ENCODE peak calls at places on chromosome 7, in ten cellular contexts. One of them, this sample, is unnamed.

GRCh38 chr7:79287976-79288375 is 165.5 kb downstream of the MAGI2 start:
- DNase-seq in central memory CD8-positive, alpha-beta T cell: no peak
- DNase-seq in B cell: no peak
- DNase-seq in NCI-H1092: no peak
- DNase-seq in Right ventricle myocardium superior: no peak
- DNase-seq in mammary epithelial cell: no peak
- DNase-seq in activated naive CD8-positive, alpha-beta T cell treated with anti-CD3 and anti-CD28 coated beads, Interleukin-2, amount 10 ng/mL, durations not matched to agents 7 days and 5 days: no peak
- DNase-seq in HFF-Myc: no peak
- DNase-seq in PC-9: no peak
- DNase-seq in NCI-H460: no peak
- DNase-seq in this sample: no peak

GRCh38 chr7:121456785-121457359 is 60.8 kb upstream of the FAM3C start:
- DNase-seq in central memory CD8-positive, alpha-beta T cell: no peak
- DNase-seq in B cell: no peak
- DNase-seq in NCI-H1092: no peak
- DNase-seq in Right ventricle myocardium superior: no peak
- DNase-seq in mammary epithelial cell: no peak
- DNase-seq in activated naive CD8-positive, alpha-beta T cell treated with anti-CD3 and anti-CD28 coated beads, Interleukin-2, amount 10 ng/mL, durations not matched to agents 7 days and 5 days: no peak
- DNase-seq in HFF-Myc: no peak
- DNase-seq in PC-9: no peak
- DNase-seq in NCI-H460: no peak
- DNase-seq in this sample: no peak

GRCh38 chr7:139675127-139676110 is 102.4 kb downstream of the HIPK2 start:
- DNase-seq in central memory CD8-positive, alpha-beta T cell: no peak
- DNase-seq in B cell: no peak
- DNase-seq in NCI-H1092: no peak
- DNase-seq in Right ventricle myocardium superior: no peak
- DNase-seq in mammary epithelial cell: no peak
- DNase-seq in activated naive CD8-positive, alpha-beta T cell treated with anti-CD3 and anti-CD28 coated beads, Interleukin-2, amount 10 ng/mL, durations not matched to agents 7 days and 5 days: no peak
- DNase-seq in HFF-Myc: no peak
- DNase-seq in PC-9: no peak
- DNase-seq in NCI-H460: no peak
- DNase-seq in this sample: peak; percentile 22

GRCh38 chr7:120207037-120207436 is 65.9 kb upstream of the KCND2 start:
- DNase-seq in central memory CD8-positive, alpha-beta T cell: no peak
- DNase-seq in B cell: no peak
- DNase-seq in NCI-H1092: no peak
- DNase-seq in Right ventricle myocardium superior: no peak
- DNase-seq in mammary epithelial cell: no peak
- DNase-seq in activated naive CD8-positive, alpha-beta T cell treated with anti-CD3 and anti-CD28 coated beads, Interleukin-2, amount 10 ng/mL, durations not matched to agents 7 days and 5 days: no peak
- DNase-seq in HFF-Myc: no peak
- DNase-seq in PC-9: no peak
- DNase-seq in NCI-H460: no peak
- DNase-seq in this sample: no peak

GRCh38 chr7:124765401-124766352 is at the start of gene GPR37:
- DNase-seq in central memory CD8-positive, alpha-beta T cell: no peak
- DNase-seq in B cell: no peak
- DNase-seq in NCI-H1092: no peak
- DNase-seq in Right ventricle myocardium superior: peak; percentile 57
- DNase-seq in mammary epithelial cell: peak; percentile 83
- DNase-seq in activated naive CD8-positive, alpha-beta T cell treated with anti-CD3 and anti-CD28 coated beads, Interleukin-2, amount 10 ng/mL, durations not matched to agents 7 days and 5 days: peak; percentile 44
- DNase-seq in HFF-Myc: peak; percentile 12
- DNase-seq in PC-9: peak; percentile 63
- DNase-seq in NCI-H460: peak; percentile 74
- DNase-seq in this sample: peak; percentile 77

GRCh38 chr7:16422917-16423316 is 1.6 kb upstream of the CRPPA start:
- DNase-seq in central memory CD8-positive, alpha-beta T cell: no peak
- DNase-seq in B cell: no peak
- DNase-seq in NCI-H1092: no peak
- DNase-seq in Right ventricle myocardium superior: no peak
- DNase-seq in mammary epithelial cell: no peak
- DNase-seq in activated naive CD8-positive, alpha-beta T cell treated with anti-CD3 and anti-CD28 coated beads, Interleukin-2, amount 10 ng/mL, durations not matched to agents 7 days and 5 days: no peak
- DNase-seq in HFF-Myc: no peak
- DNase-seq in PC-9: no peak
- DNase-seq in NCI-H460: no peak
- DNase-seq in this sample: no peak

GRCh38 chr7:49174396-49174795 is 250.0 kb downstream of the CDC14C start:
- DNase-seq in central memory CD8-positive, alpha-beta T cell: no peak
- DNase-seq in B cell: no peak
- DNase-seq in NCI-H1092: no peak
- DNase-seq in Right ventricle myocardium superior: no peak
- DNase-seq in mammary epithelial cell: peak; percentile 50
- DNase-seq in activated naive CD8-positive, alpha-beta T cell treated with anti-CD3 and anti-CD28 coated beads, Interleukin-2, amount 10 ng/mL, durations not matched to agents 7 days and 5 days: no peak
- DNase-seq in HFF-Myc: no peak
- DNase-seq in PC-9: peak; percentile 56
- DNase-seq in NCI-H460: no peak
- DNase-seq in this sample: no peak

GRCh38 chr7:152152267-152152666 is 126.8 kb downstream of the GALNT11 start:
- DNase-seq in central memory CD8-positive, alpha-beta T cell: no peak
- DNase-seq in B cell: no peak
- DNase-seq in NCI-H1092: no peak
- DNase-seq in Right ventricle myocardium superior: no peak
- DNase-seq in mammary epithelial cell: no peak
- DNase-seq in activated naive CD8-positive, alpha-beta T cell treated with anti-CD3 and anti-CD28 coated beads, Interleukin-2, amount 10 ng/mL, durations not matched to agents 7 days and 5 days: no peak
- DNase-seq in HFF-Myc: no peak
- DNase-seq in PC-9: no peak
- DNase-seq in NCI-H460: no peak
- DNase-seq in this sample: no peak

GRCh38 chr7:33757050-33757449 is 148.3 kb upstream of the BMPER start:
- DNase-seq in central memory CD8-positive, alpha-beta T cell: no peak
- DNase-seq in B cell: no peak
- DNase-seq in NCI-H1092: no peak
- DNase-seq in Right ventricle myocardium superior: peak; percentile 42
- DNase-seq in mammary epithelial cell: no peak
- DNase-seq in activated naive CD8-positive, alpha-beta T cell treated with anti-CD3 and anti-CD28 coated beads, Interleukin-2, amount 10 ng/mL, durations not matched to agents 7 days and 5 days: no peak
- DNase-seq in HFF-Myc: no peak
- DNase-seq in PC-9: no peak
- DNase-seq in NCI-H460: no peak
- DNase-seq in this sample: no peak

GRCh38 chr7:117774943-117775342 is 98.3 kb downstream of the CTTNBP2 start:
- DNase-seq in central memory CD8-positive, alpha-beta T cell: no peak
- DNase-seq in B cell: no peak
- DNase-seq in NCI-H1092: no peak
- DNase-seq in Right ventricle myocardium superior: no peak
- DNase-seq in mammary epithelial cell: no peak
- DNase-seq in activated naive CD8-positive, alpha-beta T cell treated with anti-CD3 and anti-CD28 coated beads, Interleukin-2, amount 10 ng/mL, durations not matched to agents 7 days and 5 days: no peak
- DNase-seq in HFF-Myc: no peak
- DNase-seq in PC-9: no peak
- DNase-seq in NCI-H460: no peak
- DNase-seq in this sample: no peak

GRCh38 chr7:29935111-29935510 is 54.5 kb downstream of the SCRN1 start:
- DNase-seq in central memory CD8-positive, alpha-beta T cell: no peak
- DNase-seq in B cell: no peak
- DNase-seq in NCI-H1092: no peak
- DNase-seq in Right ventricle myocardium superior: no peak
- DNase-seq in mammary epithelial cell: no peak
- DNase-seq in activated naive CD8-positive, alpha-beta T cell treated with anti-CD3 and anti-CD28 coated beads, Interleukin-2, amount 10 ng/mL, durations not matched to agents 7 days and 5 days: no peak
- DNase-seq in HFF-Myc: no peak
- DNase-seq in PC-9: peak; percentile 69
- DNase-seq in NCI-H460: no peak
- DNase-seq in this sample: no peak

GRCh38 chr7:16244469-16244868 is 176.9 kb downstream of the CRPPA start:
- DNase-seq in central memory CD8-positive, alpha-beta T cell: no peak
- DNase-seq in B cell: no peak
- DNase-seq in NCI-H1092: no peak
- DNase-seq in Right ventricle myocardium superior: no peak
- DNase-seq in mammary epithelial cell: no peak
- DNase-seq in activated naive CD8-positive, alpha-beta T cell treated with anti-CD3 and anti-CD28 coated beads, Interleukin-2, amount 10 ng/mL, durations not matched to agents 7 days and 5 days: no peak
- DNase-seq in HFF-Myc: no peak
- DNase-seq in PC-9: no peak
- DNase-seq in NCI-H460: no peak
- DNase-seq in this sample: no peak

GRCh38 chr7:135168489-135169140 is 1.9 kb downstream of the CYREN start:
- DNase-seq in central memory CD8-positive, alpha-beta T cell: no peak
- DNase-seq in B cell: no peak
- DNase-seq in NCI-H1092: no peak
- DNase-seq in Right ventricle myocardium superior: no peak
- DNase-seq in mammary epithelial cell: no peak
- DNase-seq in activated naive CD8-positive, alpha-beta T cell treated with anti-CD3 and anti-CD28 coated beads, Interleukin-2, amount 10 ng/mL, durations not matched to agents 7 days and 5 days: no peak
- DNase-seq in HFF-Myc: no peak
- DNase-seq in PC-9: no peak
- DNase-seq in NCI-H460: no peak
- DNase-seq in this sample: no peak

GRCh38 chr7:47534322-47535032 is 47.4 kb downstream of the TNS3 start:
- DNase-seq in central memory CD8-positive, alpha-beta T cell: no peak
- DNase-seq in B cell: no peak
- DNase-seq in NCI-H1092: no peak
- DNase-seq in Right ventricle myocardium superior: no peak
- DNase-seq in mammary epithelial cell: peak; percentile 50
- DNase-seq in activated naive CD8-positive, alpha-beta T cell treated with anti-CD3 and anti-CD28 coated beads, Interleukin-2, amount 10 ng/mL, durations not matched to agents 7 days and 5 days: no peak
- DNase-seq in HFF-Myc: no peak
- DNase-seq in PC-9: peak; percentile 89
- DNase-seq in NCI-H460: no peak
- DNase-seq in this sample: no peak

GRCh38 chr7:123537026-123537642 is 2.7 kb upstream of the IQUB start:
- DNase-seq in central memory CD8-positive, alpha-beta T cell: no peak
- DNase-seq in B cell: no peak
- DNase-seq in NCI-H1092: no peak
- DNase-seq in Right ventricle myocardium superior: no peak
- DNase-seq in mammary epithelial cell: peak; percentile 6
- DNase-seq in activated naive CD8-positive, alpha-beta T cell treated with anti-CD3 and anti-CD28 coated beads, Interleukin-2, amount 10 ng/mL, durations not matched to agents 7 days and 5 days: no peak
- DNase-seq in HFF-Myc: no peak
- DNase-seq in PC-9: peak; percentile 48
- DNase-seq in NCI-H460: no peak
- DNase-seq in this sample: no peak

GRCh38 chr7:45347804-45348203 is 190.2 kb downstream of the RAMP3 start:
- DNase-seq in central memory CD8-positive, alpha-beta T cell: no peak
- DNase-seq in B cell: no peak
- DNase-seq in NCI-H1092: no peak
- DNase-seq in Right ventricle myocardium superior: no peak
- DNase-seq in mammary epithelial cell: peak; percentile 65
- DNase-seq in activated naive CD8-positive, alpha-beta T cell treated with anti-CD3 and anti-CD28 coated beads, Interleukin-2, amount 10 ng/mL, durations not matched to agents 7 days and 5 days: no peak
- DNase-seq in HFF-Myc: peak; percentile 70
- DNase-seq in PC-9: no peak
- DNase-seq in NCI-H460: no peak
- DNase-seq in this sample: no peak

GRCh38 chr7:142587578-142588191 is 161.6 kb upstream of the PRSS1 start:
- DNase-seq in central memory CD8-positive, alpha-beta T cell: no peak
- DNase-seq in B cell: no peak
- DNase-seq in NCI-H1092: no peak
- DNase-seq in Right ventricle myocardium superior: no peak
- DNase-seq in mammary epithelial cell: peak; percentile 68
- DNase-seq in activated naive CD8-positive, alpha-beta T cell treated with anti-CD3 and anti-CD28 coated beads, Interleukin-2, amount 10 ng/mL, durations not matched to agents 7 days and 5 days: no peak
- DNase-seq in HFF-Myc: no peak
- DNase-seq in PC-9: peak; percentile 77
- DNase-seq in NCI-H460: peak; percentile 84
- DNase-seq in this sample: peak; percentile 77

GRCh38 chr7:35556532-35557471 is 138.1 kb downstream of the HERPUD2 start:
- DNase-seq in central memory CD8-positive, alpha-beta T cell: no peak
- DNase-seq in B cell: no peak
- DNase-seq in NCI-H1092: no peak
- DNase-seq in Right ventricle myocardium superior: no peak
- DNase-seq in mammary epithelial cell: no peak
- DNase-seq in activated naive CD8-positive, alpha-beta T cell treated with anti-CD3 and anti-CD28 coated beads, Interleukin-2, amount 10 ng/mL, durations not matched to agents 7 days and 5 days: no peak
- DNase-seq in HFF-Myc: no peak
- DNase-seq in PC-9: no peak
- DNase-seq in NCI-H460: no peak
- DNase-seq in this sample: no peak

GRCh38 chr7:47040795-47041194 is 541.1 kb downstream of the TNS3 start:
- DNase-seq in central memory CD8-positive, alpha-beta T cell: no peak
- DNase-seq in B cell: no peak
- DNase-seq in NCI-H1092: no peak
- DNase-seq in Right ventricle myocardium superior: no peak
- DNase-seq in mammary epithelial cell: no peak
- DNase-seq in activated naive CD8-positive, alpha-beta T cell treated with anti-CD3 and anti-CD28 coated beads, Interleukin-2, amount 10 ng/mL, durations not matched to agents 7 days and 5 days: no peak
- DNase-seq in HFF-Myc: no peak
- DNase-seq in PC-9: no peak
- DNase-seq in NCI-H460: no peak
- DNase-seq in this sample: no peak

GRCh38 chr7:36357054-36357453 is 32.6 kb upstream of the ANLN start:
- DNase-seq in central memory CD8-positive, alpha-beta T cell: no peak
- DNase-seq in B cell: no peak
- DNase-seq in NCI-H1092: no peak
- DNase-seq in Right ventricle myocardium superior: no peak
- DNase-seq in mammary epithelial cell: no peak
- DNase-seq in activated naive CD8-positive, alpha-beta T cell treated with anti-CD3 and anti-CD28 coated beads, Interleukin-2, amount 10 ng/mL, durations not matched to agents 7 days and 5 days: no peak
- DNase-seq in HFF-Myc: no peak
- DNase-seq in PC-9: no peak
- DNase-seq in NCI-H460: no peak
- DNase-seq in this sample: no peak

GRCh38 chr7:13257661-13258060 is 570.2 kb downstream of the ARL4A start:
- DNase-seq in central memory CD8-positive, alpha-beta T cell: no peak
- DNase-seq in B cell: no peak
- DNase-seq in NCI-H1092: no peak
- DNase-seq in Right ventricle myocardium superior: no peak
- DNase-seq in mammary epithelial cell: no peak
- DNase-seq in activated naive CD8-positive, alpha-beta T cell treated with anti-CD3 and anti-CD28 coated beads, Interleukin-2, amount 10 ng/mL, durations not matched to agents 7 days and 5 days: no peak
- DNase-seq in HFF-Myc: no peak
- DNase-seq in PC-9: peak; percentile 6
- DNase-seq in NCI-H460: no peak
- DNase-seq in this sample: no peak

GRCh38 chr7:133112335-133112734 is 30.4 kb upstream of the CHCHD3 start:
- DNase-seq in central memory CD8-positive, alpha-beta T cell: no peak
- DNase-seq in B cell: no peak
- DNase-seq in NCI-H1092: no peak
- DNase-seq in Right ventricle myocardium superior: no peak
- DNase-seq in mammary epithelial cell: no peak
- DNase-seq in activated naive CD8-positive, alpha-beta T cell treated with anti-CD3 and anti-CD28 coated beads, Interleukin-2, amount 10 ng/mL, durations not matched to agents 7 days and 5 days: no peak
- DNase-seq in HFF-Myc: no peak
- DNase-seq in PC-9: no peak
- DNase-seq in NCI-H460: no peak
- DNase-seq in this sample: no peak

GRCh38 chr7:40644454-40645188 is 509.8 kb downstream of the SUGCT start:
- DNase-seq in central memory CD8-positive, alpha-beta T cell: no peak
- DNase-seq in B cell: no peak
- DNase-seq in NCI-H1092: no peak
- DNase-seq in Right ventricle myocardium superior: no peak
- DNase-seq in mammary epithelial cell: no peak
- DNase-seq in activated naive CD8-positive, alpha-beta T cell treated with anti-CD3 and anti-CD28 coated beads, Interleukin-2, amount 10 ng/mL, durations not matched to agents 7 days and 5 days: peak; percentile 47
- DNase-seq in HFF-Myc: no peak
- DNase-seq in PC-9: no peak
- DNase-seq in NCI-H460: no peak
- DNase-seq in this sample: no peak

GRCh38 chr7:32164341-32164996 is 94.3 kb upstream of the PDE1C start:
- DNase-seq in central memory CD8-positive, alpha-beta T cell: no peak
- DNase-seq in B cell: no peak
- DNase-seq in NCI-H1092: peak; percentile 53
- DNase-seq in Right ventricle myocardium superior: no peak
- DNase-seq in mammary epithelial cell: peak; percentile 81
- DNase-seq in activated naive CD8-positive, alpha-beta T cell treated with anti-CD3 and anti-CD28 coated beads, Interleukin-2, amount 10 ng/mL, durations not matched to agents 7 days and 5 days: no peak
- DNase-seq in HFF-Myc: no peak
- DNase-seq in PC-9: no peak
- DNase-seq in NCI-H460: peak; percentile 84
- DNase-seq in this sample: no peak

GRCh38 chr7:11127988-11128387 is 154.3 kb downstream of the PHF14 start:
- DNase-seq in central memory CD8-positive, alpha-beta T cell: no peak
- DNase-seq in B cell: no peak
- DNase-seq in NCI-H1092: no peak
- DNase-seq in Right ventricle myocardium superior: no peak
- DNase-seq in mammary epithelial cell: no peak
- DNase-seq in activated naive CD8-positive, alpha-beta T cell treated with anti-CD3 and anti-CD28 coated beads, Interleukin-2, amount 10 ng/mL, durations not matched to agents 7 days and 5 days: no peak
- DNase-seq in HFF-Myc: no peak
- DNase-seq in PC-9: no peak
- DNase-seq in NCI-H460: no peak
- DNase-seq in this sample: no peak

GRCh38 chr7:158746957-158747356 is 42.4 kb upstream of the NCAPG2 start:
- DNase-seq in central memory CD8-positive, alpha-beta T cell: no peak
- DNase-seq in B cell: no peak
- DNase-seq in NCI-H1092: no peak
- DNase-seq in Right ventricle myocardium superior: no peak
- DNase-seq in mammary epithelial cell: no peak
- DNase-seq in activated naive CD8-positive, alpha-beta T cell treated with anti-CD3 and anti-CD28 coated beads, Interleukin-2, amount 10 ng/mL, durations not matched to agents 7 days and 5 days: no peak
- DNase-seq in HFF-Myc: no peak
- DNase-seq in PC-9: no peak
- DNase-seq in NCI-H460: no peak
- DNase-seq in this sample: no peak

GRCh38 chr7:13181221-13181620 is 493.8 kb downstream of the ARL4A start:
- DNase-seq in central memory CD8-positive, alpha-beta T cell: no peak
- DNase-seq in B cell: no peak
- DNase-seq in NCI-H1092: peak; percentile 92
- DNase-seq in Right ventricle myocardium superior: no peak
- DNase-seq in mammary epithelial cell: no peak
- DNase-seq in activated naive CD8-positive, alpha-beta T cell treated with anti-CD3 and anti-CD28 coated beads, Interleukin-2, amount 10 ng/mL, durations not matched to agents 7 days and 5 days: no peak
- DNase-seq in HFF-Myc: no peak
- DNase-seq in PC-9: no peak
- DNase-seq in NCI-H460: no peak
- DNase-seq in this sample: no peak